ENCODE peak calls at places on chromosomes 13 and 19, in ten cellular contexts. G is AG09309, R is Caco-2, C is pancreas, A is heart left ventricle, L is K562, J is suprapubic skin, N is GM12865, Q is stomach, S is H1. U is an unnamed sample.

GRCh38 chr19:44260343-44260681 is 626 bp downstream of the ZNF233 start:
- DNase-seq in A (no peak), C (no peak), N (no peak), S (peak), J (no peak), L (no peak), Q (no peak), R (no peak), G (no peak), U (no peak)

GRCh38 chr19:2111425-2111824 is 14.7 kb downstream of the IZUMO4 start:
- DNase-seq in L (no peak), Q (no peak), N (no peak), A (no peak), C (no peak), G (no peak), S (no peak), J (no peak), R (no peak), U (no peak)

GRCh38 chr13:19782049-19782726 is 557 bp downstream of the PSPC1 start:
- DNase-seq in L (peak), Q (peak), N (peak), J (peak), G (peak), A (peak), R (peak), C (peak), S (peak), U (peak)

GRCh38 chr13:77378662-77379061 is 51.8 kb upstream of the MYCBP2 start:
- DNase-seq in L (no peak), R (no peak), Q (no peak), N (no peak), J (no peak), C (no peak), S (no peak), G (no peak), A (no peak), U (no peak)

GRCh38 chr13:104737713-104738112 is 1671.5 kb upstream of the SLC10A2 start:
- DNase-seq in G (no peak), L (no peak), R (no peak), A (no peak), J (no peak), S (no peak), Q (no peak), C (no peak), N (no peak), U (no peak)

GRCh38 chr13:36163809-36164308 is 32.7 kb upstream of the DCLK1 start:
- DNase-seq in N (no peak), L (no peak), Q (peak), S (no peak), R (no peak), J (no peak), G (peak), C (peak), A (peak), U (peak)

GRCh38 chr13:85601526-85601925 is 197.7 kb downstream of the SLITRK6 start:
- DNase-seq in G (no peak), L (no peak), A (no peak), S (no peak), R (no peak), J (no peak), Q (no peak), C (no peak), N (no peak), U (no peak)

GRCh38 chr13:74061939-74062595 is 72.1 kb downstream of the KLF12 start:
- DNase-seq in C (no peak), G (peak), Q (no peak), R (no peak), A (no peak), N (peak), J (no peak), L (no peak), S (no peak), U (no peak)

GRCh38 chr13:107209811-107210210 is 641.9 kb upstream of the ARGLU1 start:
- DNase-seq in N (no peak), Q (no peak), A (no peak), G (peak), S (no peak), C (no peak), L (no peak), R (no peak), J (no peak), U (no peak)

GRCh38 chr19:34041922-34042521 is 130.3 kb upstream of the LSM14A start:
- DNase-seq in A (peak), L (peak), C (peak), N (peak), G (peak), Q (peak), S (peak), R (no peak), J (peak), U (peak)

GRCh38 chr19:39423258-39424086 is 11.0 kb downstream of the PLEKHG2 start:
- DNase-seq in L (no peak), G (no peak), Q (no peak), J (no peak), R (no peak), A (no peak), C (no peak), N (no peak), S (no peak), U (no peak)

GRCh38 chr13:109606404-109607028 is 179.9 kb downstream of the IRS2 start:
- DNase-seq in S (no peak), N (no peak), R (no peak), Q (no peak), J (no peak), C (no peak), L (no peak), G (no peak), A (no peak), U (no peak)

GRCh38 chr13:52085416-52085815 is 43.5 kb downstream of the NEK5 start:
- DNase-seq in A (no peak), G (peak), Q (no peak), S (no peak), L (no peak), J (no peak), N (no peak), C (no peak), R (no peak), U (no peak)

GRCh38 chr19:3276341-3276799 is 51.9 kb downstream of the CELF5 start:
- DNase-seq in J (peak), S (peak), G (no peak), N (peak), Q (peak), R (peak), C (peak), A (no peak), L (peak), U (peak)

GRCh38 chr13:46480131-46480530 is 72.8 kb upstream of the LRCH1 start:
- DNase-seq in J (no peak), R (no peak), A (no peak), L (no peak), Q (no peak), N (no peak), G (no peak), C (no peak), S (no peak), U (no peak)

GRCh38 chr19:2548966-2549365 is 73.0 kb downstream of the GADD45B start:
- DNase-seq in R (no peak), Q (no peak), C (peak), L (no peak), J (no peak), S (no peak), N (no peak), G (no peak), A (no peak), U (no peak)

GRCh38 chr19:34487651-34488051 is 6.1 kb downstream of the WTIP start:
- DNase-seq in L (no peak), C (no peak), N (no peak), R (no peak), A (no peak), G (no peak), Q (no peak), S (no peak), J (no peak), U (no peak)

GRCh38 chr19:46717716-46718143 is 816 bp upstream of the PRKD2 start:
- DNase-seq in R (no peak), Q (no peak), G (no peak), S (peak), N (peak), L (no peak), C (no peak), A (no peak), J (no peak), U (no peak)

GRCh38 chr13:51839711-51840110 is 5.3 kb downstream of the TMEM272 start:
- DNase-seq in G (no peak), J (no peak), N (no peak), Q (no peak), R (no peak), A (no peak), L (no peak), C (no peak), S (no peak), U (no peak)

GRCh38 chr13:102589291-102589822 is 7.4 kb upstream of the TPP2 start:
- DNase-seq in R (no peak), C (no peak), J (no peak), N (no peak), Q (no peak), G (no peak), A (no peak), S (no peak), L (no peak), U (no peak)

GRCh38 chr19:33438016-33438671 is 64.6 kb downstream of the CEBPG start:
- DNase-seq in Q (no peak), J (no peak), G (no peak), C (peak), A (peak), L (no peak), R (peak), S (no peak), N (no peak), U (no peak)

GRCh38 chr13:97492684-97493371 is 58.9 kb downstream of the RAP2A start:
- DNase-seq in C (no peak), N (no peak), G (no peak), R (no peak), L (no peak), J (no peak), S (no peak), A (no peak), Q (no peak), U (no peak)

GRCh38 chr13:67614577-67614976 is 384.4 kb upstream of the PCDH9 start:
- DNase-seq in Q (no peak), N (no peak), G (no peak), J (no peak), L (no peak), A (no peak), C (no peak), S (no peak), R (no peak), U (no peak)

GRCh38 chr13:39148513-39148961 is 110.3 kb downstream of the NHLRC3 start:
- DNase-seq in N (peak), S (no peak), Q (no peak), R (no peak), G (peak), J (peak), L (no peak), C (no peak), A (no peak), U (no peak)

GRCh38 chr13:97205971-97206370 is 16.2 kb upstream of the MBNL2 start:
- DNase-seq in G (no peak), N (no peak), L (no peak), Q (no peak), R (no peak), J (no peak), S (no peak), A (no peak), C (no peak), U (no peak)

GRCh38 chr13:72686766-72687165 is 40.7 kb downstream of the MZT1 start:
- DNase-seq in C (no peak), S (no peak), Q (no peak), R (no peak), A (no peak), L (no peak), J (no peak), N (no peak), G (no peak), U (no peak)

GRCh38 chr13:98272549-98272948 is 95.5 kb upstream of the RNF113B start:
- DNase-seq in R (peak), J (no peak), N (no peak), A (no peak), G (no peak), S (no peak), Q (no peak), C (no peak), L (no peak), U (peak)

GRCh38 chr13:99501952-99502310 is 659 bp downstream of the TM9SF2 start:
- DNase-seq in S (no peak), L (no peak), G (no peak), R (no peak), Q (peak), A (no peak), J (peak), N (peak), C (peak), U (peak)

GRCh38 chr19:55418185-55418584 is 10.6 kb upstream of the UBE2S start:
- DNase-seq in A (no peak), R (peak), G (peak), S (peak), N (peak), Q (peak), J (no peak), C (no peak), L (peak), U (peak)

GRCh38 chr19:18287836-18288772 is 6.7 kb upstream of the JUND start:
- DNase-seq in A (no peak), S (peak), C (peak), L (no peak), R (no peak), G (no peak), J (no peak), N (no peak), Q (no peak), U (peak)
- TF ChIP-seq CTCF in A (no peak), S (peak), C (no peak), L (no peak), R (no peak), G (no peak), J (no peak), N (no peak), Q (no peak), U (no peak)

DNA sequence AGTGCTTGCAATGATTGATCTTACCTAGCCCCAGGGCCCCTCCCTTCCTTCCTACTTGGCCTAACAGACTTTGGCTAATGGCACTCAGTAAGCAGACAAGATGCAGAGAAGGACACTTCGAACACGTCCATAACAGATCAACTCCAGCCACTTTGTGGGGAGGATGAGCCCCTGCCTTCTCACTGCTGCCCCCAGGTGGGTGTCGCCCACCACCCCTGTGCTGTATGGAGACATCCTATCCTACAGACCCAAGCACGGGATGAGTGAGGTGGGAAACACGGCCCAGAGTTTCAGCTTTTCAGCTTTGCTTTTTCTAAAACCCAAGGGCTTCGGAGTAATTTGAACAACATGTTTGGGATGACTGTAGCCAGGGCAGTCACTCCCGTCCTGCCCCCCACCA is 5.5 kb downstream of the SLC7A1 start:
- DNase-seq in R (no peak), G (no peak), L (no peak), S (no peak), C (no peak), A (no peak), J (no peak), N (no peak), Q (no peak), U (no peak)
- TF ChIP-seq CTCF in R (no peak), G (no peak), L (no peak), S (peak), C (no peak), A (no peak), J (no peak), N (no peak), Q (no peak), U (no peak)

GRCh38 chr13:91242652-91243051 is 104.8 kb upstream of the MIR17HG start:
- DNase-seq in S (no peak), J (no peak), A (no peak), R (no peak), G (no peak), L (no peak), C (no peak), Q (no peak), N (no peak), U (no peak)

GRCh38 chr13:91245283-91245682 is 102.2 kb upstream of the MIR17HG start:
- DNase-seq in L (no peak), R (no peak), N (no peak), Q (no peak), S (no peak), J (no peak), A (no peak), G (no peak), C (no peak), U (no peak)

GRCh38 chr13:91249370-91249769 is 98.1 kb upstream of the MIR17HG start:
- DNase-seq in J (no peak), A (no peak), G (no peak), N (no peak), S (no peak), Q (no peak), L (no peak), R (no peak), C (no peak), U (no peak)

GRCh38 chr13:91248249-91248648 is 99.2 kb upstream of the MIR17HG start:
- DNase-seq in G (no peak), N (no peak), R (no peak), S (no peak), A (no peak), C (no peak), J (no peak), Q (no peak), L (no peak), U (no peak)

GRCh38 chr13:91247768-91248167 is 99.7 kb upstream of the MIR17HG start:
- DNase-seq in G (no peak), C (no peak), J (no peak), L (no peak), N (no peak), A (no peak), R (no peak), S (no peak), Q (no peak), U (no peak)
- TF ChIP-seq CTCF in G (no peak), C (no peak), J (no peak), L (no peak), N (peak), A (no peak), R (peak), S (peak), Q (no peak), U (peak)

GRCh38 chr19:8335343-8336071 is 7.6 kb downstream of the KANK3 start:
- DNase-seq in N (peak), Q (no peak), J (no peak), C (peak), G (no peak), A (no peak), S (peak), R (no peak), L (no peak), U (no peak)
- TF ChIP-seq CTCF in N (peak), Q (no peak), J (peak), C (no peak), G (no peak), A (peak), S (peak), R (no peak), L (peak), U (peak)

U was measured in nephron progenitor cell.